ENCODE peak calls at places on chromosomes 1 and 21, in ten cellular contexts. One of them, this sample, is unnamed.
A peak's percentile ranks its signal among the peaks of the same experiment; 100 is the strongest.

GRCh38 chr1:32742132-32742947 is 39.8 kb upstream of the SYNC start:
- DNase-seq in CD8-positive, alpha-beta memory T cell: no peak
- DNase-seq in H9: peak; percentile 75
- DNase-seq in CD8-positive, alpha-beta T cell: no peak
- DNase-seq in cardiac muscle cell: no peak
- DNase-seq in GM23248: no peak
- DNase-seq in mucosa of descending colon: peak; percentile 70
- DNase-seq in fibroblast of lung: no peak
- DNase-seq in astrocyte: no peak
- DNase-seq in heart right ventricle: no peak
- DNase-seq in this sample: peak; percentile 77

GRCh38 chr1:166237675-166238074 is 70.9 kb upstream of the FAM78B start:
- DNase-seq in CD8-positive, alpha-beta memory T cell: no peak
- DNase-seq in H9: no peak
- DNase-seq in CD8-positive, alpha-beta T cell: no peak
- DNase-seq in cardiac muscle cell: no peak
- DNase-seq in GM23248: no peak
- DNase-seq in mucosa of descending colon: no peak
- DNase-seq in fibroblast of lung: no peak
- DNase-seq in astrocyte: no peak
- DNase-seq in heart right ventricle: no peak
- DNase-seq in this sample: no peak

GRCh38 chr1:217106231-217106630 is 383.0 kb upstream of the ESRRG start:
- DNase-seq in CD8-positive, alpha-beta memory T cell: no peak
- DNase-seq in H9: no peak
- DNase-seq in CD8-positive, alpha-beta T cell: no peak
- DNase-seq in cardiac muscle cell: no peak
- DNase-seq in GM23248: no peak
- DNase-seq in mucosa of descending colon: no peak
- DNase-seq in fibroblast of lung: peak; percentile 47
- DNase-seq in astrocyte: peak; percentile 38
- DNase-seq in heart right ventricle: no peak
- DNase-seq in this sample: no peak

GRCh38 chr1:77831566-77831965 is 52.1 kb downstream of the MIGA1 start:
- DNase-seq in CD8-positive, alpha-beta memory T cell: no peak
- DNase-seq in H9: no peak
- DNase-seq in CD8-positive, alpha-beta T cell: no peak
- DNase-seq in cardiac muscle cell: no peak
- DNase-seq in GM23248: peak; percentile 32
- DNase-seq in mucosa of descending colon: no peak
- DNase-seq in fibroblast of lung: peak; percentile 45
- DNase-seq in astrocyte: peak; percentile 32
- DNase-seq in heart right ventricle: no peak
- DNase-seq in this sample: no peak

GRCh38 chr1:215523128-215523861 is 43.8 kb upstream of the KCTD3 start:
- DNase-seq in CD8-positive, alpha-beta memory T cell: no peak
- DNase-seq in H9: no peak
- DNase-seq in CD8-positive, alpha-beta T cell: no peak
- DNase-seq in cardiac muscle cell: peak; percentile 2
- DNase-seq in GM23248: peak; percentile 52
- DNase-seq in mucosa of descending colon: no peak
- DNase-seq in fibroblast of lung: peak; percentile 13
- DNase-seq in astrocyte: peak; percentile 6
- DNase-seq in heart right ventricle: no peak
- DNase-seq in this sample: no peak

GRCh38 chr1:225881081-225882007 is 836 bp downstream of the TMEM63A start:
- DNase-seq in CD8-positive, alpha-beta memory T cell: peak; percentile 37
- DNase-seq in H9: peak; percentile 56
- DNase-seq in CD8-positive, alpha-beta T cell: peak; percentile 58
- DNase-seq in cardiac muscle cell: peak; percentile 47
- DNase-seq in GM23248: peak; percentile 65
- DNase-seq in mucosa of descending colon: peak; percentile 91
- DNase-seq in fibroblast of lung: peak; percentile 35
- DNase-seq in astrocyte: peak; percentile 26
- DNase-seq in heart right ventricle: peak; percentile 60
- DNase-seq in this sample: peak; percentile 72

GRCh38 chr1:8739377-8739776 is 78.1 kb downstream of the RERE start:
- DNase-seq in CD8-positive, alpha-beta memory T cell: no peak
- DNase-seq in H9: no peak
- DNase-seq in CD8-positive, alpha-beta T cell: no peak
- DNase-seq in cardiac muscle cell: no peak
- DNase-seq in GM23248: no peak
- DNase-seq in mucosa of descending colon: no peak
- DNase-seq in fibroblast of lung: no peak
- DNase-seq in astrocyte: no peak
- DNase-seq in heart right ventricle: no peak
- DNase-seq in this sample: no peak

GRCh38 chr21:28938726-28939125 is 54.0 kb downstream of the LTN1 start:
- DNase-seq in CD8-positive, alpha-beta memory T cell: no peak
- DNase-seq in H9: no peak
- DNase-seq in CD8-positive, alpha-beta T cell: no peak
- DNase-seq in cardiac muscle cell: no peak
- DNase-seq in GM23248: no peak
- DNase-seq in mucosa of descending colon: no peak
- DNase-seq in fibroblast of lung: no peak
- DNase-seq in astrocyte: no peak
- DNase-seq in heart right ventricle: no peak
- DNase-seq in this sample: no peak

DNA sequence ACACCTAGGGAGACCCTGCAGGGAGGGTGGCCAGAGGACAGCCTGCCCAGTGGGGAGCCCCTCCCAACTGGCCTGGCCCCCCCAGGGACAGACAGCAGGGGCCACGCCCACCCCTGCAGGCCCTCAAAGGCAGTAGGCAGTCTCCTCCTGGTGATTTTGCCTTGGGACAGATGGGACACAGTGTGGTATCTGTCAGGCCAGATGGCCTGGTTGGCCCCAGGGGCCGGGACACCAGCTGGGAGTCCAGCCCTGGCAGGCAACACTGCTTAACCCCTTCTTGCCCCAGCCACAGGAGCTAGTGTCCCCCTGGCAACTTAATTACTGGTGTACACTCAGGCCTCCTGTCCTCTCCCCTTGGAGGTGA is 17.8 kb downstream of the IFFO2 start:
- DNase-seq in CD8-positive, alpha-beta memory T cell: no peak
- DNase-seq in H9: no peak
- DNase-seq in CD8-positive, alpha-beta T cell: no peak
- DNase-seq in cardiac muscle cell: no peak
- DNase-seq in GM23248: no peak
- DNase-seq in mucosa of descending colon: no peak
- DNase-seq in fibroblast of lung: no peak
- DNase-seq in astrocyte: no peak
- DNase-seq in heart right ventricle: no peak
- DNase-seq in this sample: no peak
- H3K4me1 ChIP-seq in CD8-positive, alpha-beta memory T cell: peaks cover 81% of the 10 kb centered on the region
- H3K4me1 ChIP-seq in H9: peaks cover 3% of the 10 kb centered on the region
- H3K4me1 ChIP-seq in CD8-positive, alpha-beta T cell: peaks cover 68% of the 10 kb centered on the region
- H3K4me1 ChIP-seq in cardiac muscle cell: peaks cover 15% of the 10 kb centered on the region
- H3K4me1 ChIP-seq in GM23248: peaks cover 20% of the 10 kb centered on the region
- H3K4me1 ChIP-seq in mucosa of descending colon: no peaks in the 10 kb centered on the region
- H3K4me1 ChIP-seq in fibroblast of lung: peaks cover 20% of the 10 kb centered on the region
- H3K4me1 ChIP-seq in astrocyte: peaks cover 38% of the 10 kb centered on the region
- H3K4me1 ChIP-seq in heart right ventricle: peaks cover 57% of the 10 kb centered on the region
- H3K4me1 ChIP-seq in this sample: peaks cover 20% of the 10 kb centered on the region

GRCh38 chr1:207822602-207823451 is 71.0 kb downstream of the CD46 start:
- DNase-seq in CD8-positive, alpha-beta memory T cell: peak; percentile 25
- DNase-seq in H9: peak; percentile 73
- DNase-seq in CD8-positive, alpha-beta T cell: peak; percentile 43
- DNase-seq in cardiac muscle cell: peak; percentile 36
- DNase-seq in GM23248: peak; percentile 53
- DNase-seq in mucosa of descending colon: peak; percentile 86
- DNase-seq in fibroblast of lung: no peak
- DNase-seq in astrocyte: no peak
- DNase-seq in heart right ventricle: peak; percentile 94
- DNase-seq in this sample: peak; percentile 95

GRCh38 chr1:207820568-207821463 is 69.0 kb downstream of the CD46 start:
- DNase-seq in CD8-positive, alpha-beta memory T cell: no peak
- DNase-seq in H9: no peak
- DNase-seq in CD8-positive, alpha-beta T cell: no peak
- DNase-seq in cardiac muscle cell: no peak
- DNase-seq in GM23248: no peak
- DNase-seq in mucosa of descending colon: no peak
- DNase-seq in fibroblast of lung: no peak
- DNase-seq in astrocyte: no peak
- DNase-seq in heart right ventricle: no peak
- DNase-seq in this sample: no peak

GRCh38 chr1:207821464-207822045 is 69.7 kb downstream of the CD46 start:
- DNase-seq in CD8-positive, alpha-beta memory T cell: no peak
- DNase-seq in H9: no peak
- DNase-seq in CD8-positive, alpha-beta T cell: no peak
- DNase-seq in cardiac muscle cell: no peak
- DNase-seq in GM23248: no peak
- DNase-seq in mucosa of descending colon: no peak
- DNase-seq in fibroblast of lung: no peak
- DNase-seq in astrocyte: no peak
- DNase-seq in heart right ventricle: no peak
- DNase-seq in this sample: peak; percentile 63

GRCh38 chr1:207823531-207823879 is 71.7 kb downstream of the CD46 start:
- DNase-seq in CD8-positive, alpha-beta memory T cell: no peak
- DNase-seq in H9: no peak
- DNase-seq in CD8-positive, alpha-beta T cell: no peak
- DNase-seq in cardiac muscle cell: no peak
- DNase-seq in GM23248: no peak
- DNase-seq in mucosa of descending colon: no peak
- DNase-seq in fibroblast of lung: no peak
- DNase-seq in astrocyte: no peak
- DNase-seq in heart right ventricle: no peak
- DNase-seq in this sample: no peak

DNA sequence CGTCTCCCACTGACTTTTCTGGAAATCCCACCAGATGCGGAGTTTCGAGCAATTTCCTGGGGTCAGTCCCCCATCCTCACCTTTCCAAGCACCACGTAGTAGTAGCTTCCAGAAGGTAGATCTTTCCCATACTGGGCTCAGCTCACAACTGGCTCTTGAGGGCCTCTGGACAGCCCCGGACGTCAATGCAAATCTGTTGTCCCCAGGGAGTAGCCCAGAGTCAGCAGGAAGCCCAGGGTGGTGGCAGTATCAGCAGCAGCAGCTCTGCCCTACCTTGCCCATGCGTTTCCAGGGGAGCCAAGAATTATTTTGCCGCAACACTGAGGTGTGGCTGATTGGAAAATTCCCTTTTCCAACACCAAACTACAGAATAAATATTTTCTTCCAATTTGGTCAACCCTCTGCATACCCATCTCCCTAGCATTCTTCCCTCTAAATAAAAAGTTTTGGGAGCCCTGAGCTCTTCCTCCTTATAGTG is 70.3 kb downstream of the CD46 start:
- DNase-seq in CD8-positive, alpha-beta memory T cell: no peak
- DNase-seq in H9: no peak
- DNase-seq in CD8-positive, alpha-beta T cell: no peak
- DNase-seq in cardiac muscle cell: no peak
- DNase-seq in GM23248: no peak
- DNase-seq in mucosa of descending colon: no peak
- DNase-seq in fibroblast of lung: no peak
- DNase-seq in astrocyte: no peak
- DNase-seq in heart right ventricle: no peak
- DNase-seq in this sample: peak; percentile 36
- H3K4me1 ChIP-seq in CD8-positive, alpha-beta memory T cell: peaks cover 69% of the 10 kb centered on the region
- H3K4me1 ChIP-seq in H9: no peaks in the 10 kb centered on the region
- H3K4me1 ChIP-seq in CD8-positive, alpha-beta T cell: peaks cover 71% of the 10 kb centered on the region
- H3K4me1 ChIP-seq in cardiac muscle cell: peaks cover 12% of the 10 kb centered on the region
- H3K4me1 ChIP-seq in GM23248: peaks cover 9% of the 10 kb centered on the region
- H3K4me1 ChIP-seq in mucosa of descending colon: peaks cover 69% of the 10 kb centered on the region
- H3K4me1 ChIP-seq in fibroblast of lung: peaks cover 44% of the 10 kb centered on the region
- H3K4me1 ChIP-seq in astrocyte: peaks cover 16% of the 10 kb centered on the region
- H3K4me1 ChIP-seq in heart right ventricle: peaks cover 84% of the 10 kb centered on the region
- H3K4me1 ChIP-seq in this sample: peaks cover 34% of the 10 kb centered on the region

DNA sequence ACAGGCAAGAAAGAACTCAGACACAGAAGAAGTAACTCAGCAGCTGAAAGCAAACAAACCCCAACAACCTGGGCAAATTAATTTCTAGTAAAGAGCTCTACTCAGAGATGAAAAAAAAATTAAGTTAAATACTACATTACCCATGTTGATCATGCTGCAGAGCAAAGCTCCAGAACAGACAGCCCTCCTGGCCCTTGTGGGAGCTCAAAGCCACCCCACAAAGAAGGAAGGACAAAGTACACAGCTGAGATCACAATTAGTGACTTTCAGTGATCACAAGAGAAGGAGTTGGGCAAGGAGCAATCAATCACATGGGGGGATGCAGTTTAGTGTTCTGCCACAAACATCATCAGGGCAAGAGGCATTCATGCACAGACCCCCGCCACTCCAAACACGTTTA is 114.3 kb downstream of the DAB1 start:
- DNase-seq in CD8-positive, alpha-beta memory T cell: no peak
- DNase-seq in H9: no peak
- DNase-seq in CD8-positive, alpha-beta T cell: no peak
- DNase-seq in cardiac muscle cell: no peak
- DNase-seq in GM23248: no peak
- DNase-seq in mucosa of descending colon: no peak
- DNase-seq in fibroblast of lung: no peak
- DNase-seq in astrocyte: no peak
- DNase-seq in heart right ventricle: no peak
- DNase-seq in this sample: no peak
- H3K4me1 ChIP-seq in CD8-positive, alpha-beta memory T cell: peaks cover 14% of the 10 kb centered on the region
- H3K4me1 ChIP-seq in H9: no peaks in the 10 kb centered on the region
- H3K4me1 ChIP-seq in CD8-positive, alpha-beta T cell: peaks cover 7% of the 10 kb centered on the region
- H3K4me1 ChIP-seq in cardiac muscle cell: no peaks in the 10 kb centered on the region
- H3K4me1 ChIP-seq in GM23248: no peaks in the 10 kb centered on the region
- H3K4me1 ChIP-seq in mucosa of descending colon: no peaks in the 10 kb centered on the region
- H3K4me1 ChIP-seq in fibroblast of lung: no peaks in the 10 kb centered on the region
- H3K4me1 ChIP-seq in astrocyte: no peaks in the 10 kb centered on the region
- H3K4me1 ChIP-seq in heart right ventricle: peaks cover 14% of the 10 kb centered on the region
- H3K4me1 ChIP-seq in this sample: no peaks in the 10 kb centered on the region

GRCh38 chr1:89761901-89762300 is 58.9 kb upstream of the LRRC8D start:
- DNase-seq in CD8-positive, alpha-beta memory T cell: no peak
- DNase-seq in H9: no peak
- DNase-seq in CD8-positive, alpha-beta T cell: no peak
- DNase-seq in cardiac muscle cell: no peak
- DNase-seq in GM23248: peak; percentile 38
- DNase-seq in mucosa of descending colon: no peak
- DNase-seq in fibroblast of lung: peak; percentile 32
- DNase-seq in astrocyte: peak; percentile 23
- DNase-seq in heart right ventricle: no peak
- DNase-seq in this sample: no peak

GRCh38 chr1:89760496-89760895 is 60.3 kb upstream of the LRRC8D start:
- DNase-seq in CD8-positive, alpha-beta memory T cell: no peak
- DNase-seq in H9: no peak
- DNase-seq in CD8-positive, alpha-beta T cell: no peak
- DNase-seq in cardiac muscle cell: no peak
- DNase-seq in GM23248: no peak
- DNase-seq in mucosa of descending colon: no peak
- DNase-seq in fibroblast of lung: no peak
- DNase-seq in astrocyte: no peak
- DNase-seq in heart right ventricle: no peak
- DNase-seq in this sample: no peak

GRCh38 chr1:89762801-89763648 is 57.8 kb upstream of the LRRC8D start:
- DNase-seq in CD8-positive, alpha-beta memory T cell: peak; percentile 75
- DNase-seq in H9: peak; percentile 90
- DNase-seq in CD8-positive, alpha-beta T cell: peak; percentile 81
- DNase-seq in cardiac muscle cell: peak; percentile 91
- DNase-seq in GM23248: peak; percentile 95
- DNase-seq in mucosa of descending colon: peak; percentile 89
- DNase-seq in fibroblast of lung: peak; percentile 73
- DNase-seq in astrocyte: peak; percentile 59
- DNase-seq in heart right ventricle: peak; percentile 90
- DNase-seq in this sample: peak; percentile 82

GRCh38 chr1:89763649-89763986 is 57.2 kb upstream of the LRRC8D start:
- DNase-seq in CD8-positive, alpha-beta memory T cell: no peak
- DNase-seq in H9: no peak
- DNase-seq in CD8-positive, alpha-beta T cell: no peak
- DNase-seq in cardiac muscle cell: no peak
- DNase-seq in GM23248: no peak
- DNase-seq in mucosa of descending colon: no peak
- DNase-seq in fibroblast of lung: no peak
- DNase-seq in astrocyte: no peak
- DNase-seq in heart right ventricle: no peak
- DNase-seq in this sample: no peak

DNA sequence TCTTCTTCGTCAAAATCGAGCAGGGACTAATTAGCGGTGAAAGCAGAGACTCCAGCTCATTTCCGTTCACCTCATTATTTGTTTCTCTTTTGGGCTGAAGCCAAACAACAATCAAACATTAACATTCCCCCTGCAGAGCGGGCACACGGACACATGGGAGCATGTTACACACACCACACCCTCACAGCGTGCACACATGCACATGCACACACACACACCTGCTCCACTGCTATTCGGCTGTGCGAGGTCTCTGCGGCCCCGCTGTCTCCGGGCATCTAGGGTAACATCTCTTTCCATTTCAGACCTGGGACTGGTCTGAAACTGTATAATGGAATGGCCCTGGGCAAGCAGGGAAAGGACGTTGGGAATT is 58.4 kb upstream of the LRRC8D start:
- DNase-seq in CD8-positive, alpha-beta memory T cell: no peak
- DNase-seq in H9: no peak
- DNase-seq in CD8-positive, alpha-beta T cell: no peak
- DNase-seq in cardiac muscle cell: no peak
- DNase-seq in GM23248: no peak
- DNase-seq in mucosa of descending colon: peak; percentile 52
- DNase-seq in fibroblast of lung: peak; percentile 19
- DNase-seq in astrocyte: peak; percentile 20
- DNase-seq in heart right ventricle: no peak
- DNase-seq in this sample: no peak
- H3K4me1 ChIP-seq in CD8-positive, alpha-beta memory T cell: peaks cover 49% of the 10 kb centered on the region
- H3K4me1 ChIP-seq in H9: no peaks in the 10 kb centered on the region
- H3K4me1 ChIP-seq in CD8-positive, alpha-beta T cell: peaks cover 44% of the 10 kb centered on the region
- H3K4me1 ChIP-seq in cardiac muscle cell: peaks cover 6% of the 10 kb centered on the region
- H3K4me1 ChIP-seq in GM23248: peaks cover 19% of the 10 kb centered on the region
- H3K4me1 ChIP-seq in mucosa of descending colon: no peaks in the 10 kb centered on the region
- H3K4me1 ChIP-seq in fibroblast of lung: peaks cover 8% of the 10 kb centered on the region
- H3K4me1 ChIP-seq in astrocyte: peaks cover 6% of the 10 kb centered on the region
- H3K4me1 ChIP-seq in heart right ventricle: peaks cover 64% of the 10 kb centered on the region
- H3K4me1 ChIP-seq in this sample: no peaks in the 10 kb centered on the region

This sample was measured in pancreas.